ENCODE peak calls at places on chromosome 1, in five cellular contexts. L is T-helper 1 cell; F is activated CD8-positive, alpha-beta T cell treated with anti-CD3 and anti-CD28 coated beads for 36 hours; O is KBM-7; G is EH. K is an unnamed sample.
A peak's percentile ranks its signal among the peaks of the same experiment; 100 is the strongest.

GRCh38 chr1:74426208-74426932 is 86.0 kb downstream of the LRRC53 start:
- DNase-seq in L (no peak), F (no peak), O (no peak), G (no peak), K (peak; percentile 7)

GRCh38 chr1:243407284-243408018 is 151.6 kb downstream of the SDCCAG8 start:
- DNase-seq in L (no peak), F (no peak), O (peak; percentile 4), G (peak; percentile 86), K (no peak)

GRCh38 chr1:204889681-204890373 is 19.2 kb downstream of the NFASC start:
- DNase-seq in L (no peak), F (no peak), O (no peak), G (no peak), K (no peak)

GRCh38 chr1:57024855-57025254 is 59.0 kb upstream of the C8B start:
- DNase-seq in L (no peak), F (no peak), O (no peak), G (no peak), K (no peak)

GRCh38 chr1:156781585-156782186 is 14.4 kb downstream of the PRCC start:
- DNase-seq in L (no peak), F (no peak), O (no peak), G (peak; percentile 70), K (no peak)

GRCh38 chr1:56002272-56002671 is 577.1 kb downstream of the PLPP3 start:
- DNase-seq in L (no peak), F (no peak), O (no peak), G (no peak), K (no peak)

GRCh38 chr1:85463666-85464496 is 1.1 kb downstream of the DDAH1 start:
- DNase-seq in L (no peak), F (no peak), O (peak; percentile 8), G (peak; percentile 53), K (no peak)

GRCh38 chr1:184329962-184330868 is 56.6 kb upstream of the C1orf21 start:
- DNase-seq in L (no peak), F (no peak), O (no peak), G (no peak), K (no peak)

GRCh38 chr1:218299416-218299815 is 14.3 kb downstream of the RRP15 start:
- DNase-seq in L (no peak), F (no peak), O (peak; percentile 42), G (peak; percentile 74), K (peak; percentile 18)

GRCh38 chr1:234530641-234531040 is 51.7 kb upstream of the TARBP1 start:
- DNase-seq in L (no peak), F (no peak), O (no peak), G (no peak), K (no peak)